ENCODE peak calls at places on chromosome 7, in five cellular contexts. N is AG08395, T is activated T-cell treated with anti-CD3 and anti-CD28 coated beads for 1 hour, U is NCI-H345, M is germinal center. Q is an unnamed sample.

GRCh38 chr7:55469271-55469681 is 103.0 kb downstream of the VOPP1 start:
- DNase-seq in M (no peak), T (no peak), N (no peak), U (no peak), Q (peak)

GRCh38 chr7:16743207-16743606 is 10.3 kb upstream of the TSPAN13 start:
- DNase-seq in N (no peak), M (no peak), U (no peak), T (no peak), Q (no peak)

GRCh38 chr7:1924185-1924817 is 254.2 kb downstream of the ELFN1 start:
- DNase-seq in T (no peak), M (no peak), U (no peak), N (peak), Q (no peak)

GRCh38 chr7:95865716-95866371 is 93.5 kb downstream of the DYNC1I1 start:
- DNase-seq in U (no peak), T (no peak), M (no peak), N (peak), Q (no peak)

GRCh38 chr7:90625562-90625961 is 29.4 kb downstream of the CDK14 start:
- DNase-seq in N (no peak), M (no peak), U (peak), T (no peak), Q (no peak)

GRCh38 chr7:87416682-87417587 is 58.5 kb downstream of the ABCB4 start:
- DNase-seq in U (peak), T (peak), M (peak), N (peak), Q (peak)

GRCh38 chr7:151853896-151854807 is 22.8 kb downstream of the PRKAG2 start:
- DNase-seq in U (no peak), T (no peak), N (no peak), M (no peak), Q (no peak)

GRCh38 chr7:155408657-155409586 is 49.0 kb upstream of the EN2 start:
- DNase-seq in M (no peak), T (no peak), N (no peak), U (no peak), Q (no peak)

GRCh38 chr7:70512719-70513118 is 619.2 kb upstream of the GALNT17 start:
- DNase-seq in T (no peak), N (no peak), U (no peak), M (no peak), Q (no peak)

GRCh38 chr7:117666019-117666418 is 186.2 kb downstream of the CFTR start:
- DNase-seq in N (no peak), T (no peak), M (no peak), U (no peak), Q (no peak)

GRCh38 chr7:44310221-44310848 is 15.1 kb downstream of the CAMK2B start:
- DNase-seq in T (no peak), M (no peak), N (no peak), U (no peak), Q (no peak)

GRCh38 chr7:110839866-110840265 is 251.1 kb upstream of the LRRN3 start:
- DNase-seq in N (no peak), T (no peak), M (no peak), U (peak), Q (no peak)

GRCh38 chr7:149284343-149284742 is 22.3 kb downstream of the ZNF783 start:
- DNase-seq in M (peak), U (peak), N (no peak), T (peak), Q (peak)

GRCh38 chr7:136348142-136348541 is 371.0 kb upstream of the MTPN start:
- DNase-seq in N (no peak), T (no peak), M (no peak), U (no peak), Q (no peak)

GRCh38 chr7:778968-779451 is 51.9 kb upstream of the PRKAR1B start:
- DNase-seq in M (no peak), T (no peak), N (no peak), U (peak), Q (no peak)

Q was measured in T follicular helper cell.